ENCODE peak calls at places on chromosomes 7 and 10, in seven cellular contexts. G is trophoblast cell, Z is neuronal stem cell, S is H9, H is IMR-90, J is H1, X is mesenchymal stem cell. F is an unnamed sample.

GRCh38 chr10:127556911-127557310 is 7.8 kb downstream of the NPS start:
- DNase-seq in G (peak), Z (peak), S (peak), H (no peak), J (peak), X (no peak), F (peak)

GRCh38 chr7:105387621-105388372 is 924 bp downstream of the SRPK2 start:
- DNase-seq in G (peak), Z (peak), S (peak), H (peak), J (peak), X (peak), F (peak)

GRCh38 chr10:102230861-102231356 is 4.8 kb downstream of the ELOVL3 start:
- DNase-seq in G (peak), Z (no peak), S (peak), H (no peak), J (peak), X (no peak), F (peak)

GRCh38 chr7:71787513-71787912 is 624.6 kb downstream of the CALN1 start:
- DNase-seq in G (no peak), Z (no peak), S (no peak), H (no peak), J (no peak), X (peak), F (peak)

GRCh38 chr7:4748267-4748666 is 27.2 kb upstream of the AP5Z1 start:
- DNase-seq in G (no peak), Z (no peak), S (no peak), H (no peak), J (no peak), X (no peak), F (no peak)

GRCh38 chr10:103703941-103704919 is 151.1 kb downstream of the SH3PXD2A start:
- DNase-seq in G (no peak), Z (no peak), S (no peak), H (no peak), J (no peak), X (no peak), F (no peak)

GRCh38 chr10:86162036-86162435 is 204.6 kb downstream of the GRID1 start:
- DNase-seq in G (no peak), Z (no peak), S (no peak), H (no peak), J (no peak), X (no peak), F (no peak)

GRCh38 chr10:103668351-103669242 is 175.1 kb downstream of the NEURL1 start:
- DNase-seq in G (no peak), Z (no peak), S (no peak), H (peak), J (no peak), X (no peak), F (no peak)

GRCh38 chr10:128448796-128449195 is 322.6 kb upstream of the MKI67 start:
- DNase-seq in G (no peak), Z (no peak), S (no peak), H (no peak), J (no peak), X (no peak), F (no peak)

GRCh38 chr10:13650961-13651360 is 64.2 kb downstream of the PRPF18 start:
- DNase-seq in G (no peak), Z (no peak), S (no peak), H (no peak), J (no peak), X (no peak), F (no peak)

GRCh38 chr7:150951521-150951920 is 26.6 kb downstream of the KCNH2 start:
- DNase-seq in G (no peak), Z (no peak), S (no peak), H (no peak), J (no peak), X (no peak), F (no peak)

GRCh38 chr7:74199551-74200355 is 10.1 kb upstream of the LAT2 start:
- DNase-seq in G (peak), Z (no peak), S (peak), H (no peak), J (no peak), X (peak), F (peak)

GRCh38 chr10:99784731-99785441 is 2.4 kb downstream of the ABCC2 start:
- DNase-seq in G (no peak), Z (no peak), S (no peak), H (peak), J (no peak), X (no peak), F (no peak)

GRCh38 chr7:120052884-120053382 is 220.0 kb upstream of the KCND2 start:
- DNase-seq in G (peak), Z (no peak), S (no peak), H (peak), J (no peak), X (peak), F (peak)

GRCh38 chr7:29606830-29607229 is 43.2 kb downstream of the PRR15 start:
- DNase-seq in G (no peak), Z (no peak), S (no peak), H (no peak), J (no peak), X (no peak), F (no peak)

GRCh38 chr10:71620642-71621041 is 98.9 kb downstream of the C10orf105 start:
- DNase-seq in G (no peak), Z (no peak), S (no peak), H (no peak), J (no peak), X (no peak), F (no peak)

GRCh38 chr7:121204537-121204936 is 124.3 kb upstream of the WNT16 start:
- DNase-seq in G (peak), Z (no peak), S (no peak), H (peak), J (no peak), X (peak), F (no peak)

GRCh38 chr10:34147641-34148040 is 667.5 kb downstream of the PARD3 start:
- DNase-seq in G (no peak), Z (no peak), S (no peak), H (no peak), J (no peak), X (no peak), F (no peak)

GRCh38 chr10:34148258-34148657 is 666.8 kb downstream of the PARD3 start:
- DNase-seq in G (no peak), Z (no peak), S (no peak), H (no peak), J (no peak), X (no peak), F (no peak)

GRCh38 chr10:34154371-34154770 is 660.7 kb downstream of the PARD3 start:
- DNase-seq in G (peak), Z (no peak), S (no peak), H (no peak), J (no peak), X (no peak), F (no peak)

GRCh38 chr10:34152434-34152833 is 662.7 kb downstream of the PARD3 start:
- DNase-seq in G (no peak), Z (no peak), S (no peak), H (no peak), J (no peak), X (no peak), F (no peak)

GRCh38 chr10:34150103-34150502 is 665.0 kb downstream of the PARD3 start:
- DNase-seq in G (no peak), Z (no peak), S (no peak), H (no peak), J (no peak), X (no peak), F (no peak)
- H3K4ac ChIP-seq in G (no peak), Z (no peak), S (no peak), H (no peak), J (no peak), X (no peak), F (no peak)

DNA sequence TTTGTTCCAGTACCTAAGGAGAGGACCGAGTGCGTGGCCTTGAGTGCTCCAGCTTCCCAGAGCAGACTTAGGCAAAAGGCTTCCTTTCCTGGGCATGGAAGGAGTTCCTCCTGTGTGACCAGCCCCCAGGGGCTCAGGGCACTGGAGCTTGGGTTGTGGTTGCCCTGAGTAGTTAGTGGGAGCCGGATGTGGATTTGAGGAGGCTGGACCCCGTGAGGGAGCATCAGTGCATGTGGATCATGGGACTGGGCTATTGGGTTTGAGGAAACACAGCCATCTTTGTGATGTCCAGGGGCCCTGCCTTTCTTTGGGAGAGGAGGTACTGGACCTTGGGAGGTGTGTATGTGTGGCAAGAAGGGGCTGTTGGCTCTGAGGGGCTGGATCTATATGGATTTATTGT is 8.4 kb downstream of the LRMDA start:
- DNase-seq in G (no peak), Z (no peak), S (no peak), H (no peak), J (no peak), X (no peak), F (no peak)
- H3K18ac ChIP-seq in G (no peak), Z (peak), S (no peak), H (no peak), J (no peak), X (no peak), F (no peak)

DNA sequence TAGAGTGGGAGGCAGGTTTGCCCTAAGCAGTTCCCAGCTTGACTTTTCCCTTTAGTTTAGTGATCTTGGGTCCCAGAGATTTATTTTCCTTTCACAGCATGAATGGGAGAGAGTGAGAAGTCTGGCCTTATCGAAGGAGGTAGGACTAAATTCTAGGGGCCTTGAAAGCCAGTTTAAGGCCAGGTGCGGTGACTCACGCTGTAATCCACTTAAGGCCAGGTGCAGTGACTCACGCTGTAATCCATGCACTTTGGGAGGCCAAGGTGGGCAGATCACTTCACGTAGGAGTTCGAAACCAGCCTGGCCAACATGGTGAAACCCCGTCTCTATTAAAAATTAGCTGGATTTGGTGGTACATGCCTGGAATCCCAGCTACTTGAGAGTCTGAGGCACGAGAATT is 392.2 kb downstream of the ACTR3B start:
- DNase-seq in G (peak), Z (no peak), S (no peak), H (no peak), J (no peak), X (no peak), F (peak)
- H3K4ac ChIP-seq in G (no peak), Z (no peak), S (no peak), H (no peak), J (no peak), X (no peak), F (no peak)

GRCh38 chr10:397321-398068 is 262.2 kb downstream of the ZMYND11 start:
- DNase-seq in G (no peak), Z (no peak), S (no peak), H (no peak), J (no peak), X (no peak), F (peak)
- H3K18ac ChIP-seq in G (peak), Z (no peak), S (no peak), H (no peak), J (no peak), X (no peak), F (peak)

GRCh38 chr10:133400624-133401424 is 6.9 kb downstream of the MTG1 start:
- DNase-seq in G (no peak), Z (no peak), S (no peak), H (no peak), J (no peak), X (peak), F (no peak)
- H3K4ac ChIP-seq in G (no peak), Z (no peak), S (no peak), H (no peak), J (no peak), X (no peak), F (no peak)

F was measured in mesendoderm.